ENCODE peak calls at places on chromosomes 16 and 17, in nine cellular contexts. Q, X, O, K, L, J, H, G and W are unnamed samples.

GRCh38 chr16:15970202-15970601 is 20.8 kb downstream of the ABCC1 start:
- DNase-seq in L (no peak), K (no peak), Q (no peak), J (no peak), G (peak; percentile 41), H (no peak), X (peak; percentile 53), O (no peak), W (no peak)

GRCh38 chr17:80785477-80786178 is 206.0 kb upstream of the CHMP6 start:
- DNase-seq in L (no peak), Q (no peak), J (no peak), G (no peak), X (no peak), H (peak; percentile 40), O (peak; percentile 73), K (no peak), W (no peak)

GRCh38 chr16:30953511-30954124 is 3.9 kb upstream of the SETD1A start:
- DNase-seq in K (peak; percentile 54), J (peak; percentile 45), G (peak; percentile 97), L (no peak), X (peak; percentile 79), Q (peak; percentile 53), O (peak; percentile 65), H (peak; percentile 74), W (peak; percentile 76)

GRCh38 chr17:55760643-55761355 is 9.9 kb downstream of the PCTP start:
- DNase-seq in G (no peak), L (no peak), H (no peak), K (peak; percentile 18), X (no peak), J (no peak), Q (no peak), O (no peak), W (no peak)

GRCh38 chr17:5797447-5797846 is 213.1 kb upstream of the NLRP1 start:
- DNase-seq in L (no peak), G (peak; percentile 25), K (no peak), O (no peak), J (no peak), Q (no peak), H (no peak), X (no peak), W (no peak)

GRCh38 chr16:72425571-72426341 is 253.8 kb upstream of the PMFBP1 start:
- DNase-seq in G (no peak), H (no peak), X (no peak), K (no peak), L (no peak), J (no peak), Q (no peak), O (no peak), W (no peak)

GRCh38 chr17:21041753-21042433 is 918 bp downstream of the USP22 start:
- DNase-seq in X (peak; percentile 83), J (peak; percentile 54), G (peak; percentile 87), K (peak; percentile 28), O (peak; percentile 75), L (peak; percentile 96), Q (no peak), H (peak; percentile 78), W (peak; percentile 90)

GRCh38 chr17:17567631-17568030 is 23.9 kb downstream of the PEMT start:
- DNase-seq in X (no peak), Q (no peak), J (no peak), H (no peak), K (no peak), G (no peak), L (no peak), O (no peak), W (peak; percentile 65)

GRCh38 chr17:75601057-75601987 is 13.7 kb downstream of the MYO15B start:
- DNase-seq in K (peak; percentile 86), X (peak; percentile 63), O (peak; percentile 66), G (peak; percentile 75), Q (no peak), H (peak; percentile 72), J (peak; percentile 47), L (peak; percentile 84), W (peak; percentile 83)

GRCh38 chr17:44214230-44214494 is 5.3 kb downstream of the UBTF start:
- DNase-seq in O (no peak), K (no peak), L (no peak), X (no peak), H (no peak), J (no peak), G (no peak), Q (no peak), W (no peak)

GRCh38 chr17:30905742-30906100 is 317 bp downstream of the TEFM start:
- DNase-seq in X (peak; percentile 39), O (no peak), L (no peak), H (peak; percentile 21), Q (no peak), J (no peak), G (no peak), K (no peak), W (peak; percentile 43)

GRCh38 chr16:11063432-11064201 is 119.3 kb downstream of the CLEC16A start:
- DNase-seq in L (no peak), J (no peak), K (no peak), O (no peak), G (no peak), Q (no peak), X (no peak), H (no peak), W (no peak)